ENCODE peak calls at places on chromosomes 16 and 17, in eight cellular contexts. One of them, this sample, is unnamed.

GRCh38 chr16:72240949-72241348 is 69.0 kb upstream of the PMFBP1 start:
- DNase-seq in Panc1: no peak
- DNase-seq in SK-N-SH: no peak
- DNase-seq in HepG2: no peak
- DNase-seq in K562: no peak
- DNase-seq in GM23338: no peak
- DNase-seq in GM12878: no peak
- DNase-seq in HCT116: no peak
- DNase-seq in this sample: no peak

GRCh38 chr16:74709477-74709877 is 8.8 kb upstream of the MLKL start:
- DNase-seq in GM23338: peak; percentile 88
- DNase-seq in Panc1: peak; percentile 61
- DNase-seq in SK-N-SH: peak; percentile 86
- DNase-seq in HCT116: peak; percentile 58
- DNase-seq in GM12878: no peak
- DNase-seq in K562: peak; percentile 82
- DNase-seq in HepG2: peak; percentile 78
- DNase-seq in this sample: peak; percentile 81

GRCh38 chr16:72399811-72400210 is 227.9 kb upstream of the PMFBP1 start:
- DNase-seq in Panc1: no peak
- DNase-seq in HepG2: no peak
- DNase-seq in SK-N-SH: no peak
- DNase-seq in HCT116: no peak
- DNase-seq in GM12878: no peak
- DNase-seq in K562: no peak
- DNase-seq in GM23338: no peak
- DNase-seq in this sample: no peak

GRCh38 chr17:60142872-60143499 is 6.8 kb upstream of the CA4 start:
- DNase-seq in GM12878: peak; percentile 32
- DNase-seq in Panc1: peak; percentile 57
- DNase-seq in HCT116: peak; percentile 82
- DNase-seq in GM23338: peak; percentile 97
- DNase-seq in K562: peak; percentile 72
- DNase-seq in SK-N-SH: peak; percentile 84
- DNase-seq in HepG2: peak; percentile 83
- DNase-seq in this sample: peak; percentile 80

GRCh38 chr16:15493416-15494181 is 59.2 kb downstream of the BMERB1 start:
- DNase-seq in HepG2: no peak
- DNase-seq in GM23338: no peak
- DNase-seq in HCT116: no peak
- DNase-seq in SK-N-SH: no peak
- DNase-seq in Panc1: no peak
- DNase-seq in K562: no peak
- DNase-seq in GM12878: no peak
- DNase-seq in this sample: no peak

GRCh38 chr17:76872221-76872873 is 4.1 kb downstream of the MGAT5B start:
- DNase-seq in GM23338: no peak
- DNase-seq in HCT116: peak; percentile 81
- DNase-seq in HepG2: no peak
- DNase-seq in GM12878: no peak
- DNase-seq in Panc1: peak; percentile 54
- DNase-seq in K562: peak; percentile 29
- DNase-seq in SK-N-SH: peak; percentile 63
- DNase-seq in this sample: peak; percentile 89

GRCh38 chr16:31535737-31536136 is 8.0 kb downstream of the AHSP start:
- DNase-seq in GM12878: no peak
- DNase-seq in GM23338: no peak
- DNase-seq in SK-N-SH: no peak
- DNase-seq in HCT116: no peak
- DNase-seq in HepG2: no peak
- DNase-seq in Panc1: no peak
- DNase-seq in K562: peak; percentile 77
- DNase-seq in this sample: no peak

GRCh38 chr16:87384162-87384999 is 805 bp upstream of the FBXO31 start:
- DNase-seq in HCT116: no peak
- DNase-seq in K562: peak; percentile 45
- DNase-seq in HepG2: peak; percentile 57
- DNase-seq in SK-N-SH: peak; percentile 82
- DNase-seq in GM12878: no peak
- DNase-seq in Panc1: no peak
- DNase-seq in GM23338: peak; percentile 79
- DNase-seq in this sample: peak; percentile 42

GRCh38 chr17:78316115-78316866 is 43.6 kb downstream of the SOCS3 start:
- DNase-seq in HepG2: no peak
- DNase-seq in HCT116: no peak
- DNase-seq in SK-N-SH: peak; percentile 46
- DNase-seq in K562: no peak
- DNase-seq in Panc1: no peak
- DNase-seq in GM23338: peak; percentile 47
- DNase-seq in GM12878: no peak
- DNase-seq in this sample: peak; percentile 60

DNA sequence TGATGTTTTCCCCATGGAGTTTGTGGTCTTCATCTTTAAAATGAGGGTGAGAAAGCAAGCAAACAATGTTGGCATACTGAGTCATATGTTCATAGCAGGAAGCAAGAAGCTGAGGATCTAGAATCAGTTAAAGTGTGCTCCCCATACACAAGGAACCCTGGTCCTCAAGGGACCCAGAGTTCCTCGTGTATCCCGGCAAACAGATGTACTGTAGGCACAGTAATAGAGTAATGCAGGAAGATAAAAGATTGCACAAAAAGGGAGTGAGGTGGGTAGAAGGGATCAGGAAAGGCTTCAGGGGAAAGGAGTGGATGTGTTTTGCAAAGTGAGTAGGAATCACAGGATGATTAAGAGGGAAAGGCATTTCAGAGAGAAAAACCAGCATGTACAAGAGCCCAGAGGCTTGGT is 412.3 kb upstream of the CDH11 start:
- DNase-seq in Panc1: no peak
- DNase-seq in HepG2: no peak
- DNase-seq in GM12878: no peak
- DNase-seq in GM23338: no peak
- DNase-seq in SK-N-SH: no peak
- DNase-seq in HCT116: no peak
- DNase-seq in K562: no peak
- DNase-seq in this sample: no peak
- TF ChIP-seq REST in Panc1: no peak
- TF ChIP-seq REST in HepG2: no peak
- TF ChIP-seq REST in GM12878: no peak
- TF ChIP-seq REST in GM23338: no peak
- TF ChIP-seq REST in SK-N-SH: no peak
- TF ChIP-seq REST in HCT116: no peak
- TF ChIP-seq REST in K562: no peak
- TF ChIP-seq REST in this sample: no peak

GRCh38 chr16:77402118-77402517 is 32.7 kb downstream of the ADAMTS18 start:
- DNase-seq in HCT116: no peak
- DNase-seq in HepG2: no peak
- DNase-seq in GM12878: no peak
- DNase-seq in SK-N-SH: no peak
- DNase-seq in GM23338: no peak
- DNase-seq in K562: no peak
- DNase-seq in Panc1: no peak
- DNase-seq in this sample: no peak

GRCh38 chr16:77396461-77396860 is 38.4 kb downstream of the ADAMTS18 start:
- DNase-seq in K562: no peak
- DNase-seq in GM12878: no peak
- DNase-seq in SK-N-SH: no peak
- DNase-seq in HepG2: no peak
- DNase-seq in HCT116: no peak
- DNase-seq in Panc1: no peak
- DNase-seq in GM23338: no peak
- DNase-seq in this sample: no peak

GRCh38 chr16:77398495-77398894 is 36.3 kb downstream of the ADAMTS18 start:
- DNase-seq in HepG2: no peak
- DNase-seq in SK-N-SH: no peak
- DNase-seq in GM23338: no peak
- DNase-seq in HCT116: no peak
- DNase-seq in K562: no peak
- DNase-seq in GM12878: no peak
- DNase-seq in Panc1: no peak
- DNase-seq in this sample: no peak

GRCh38 chr16:77399066-77399465 is 35.8 kb downstream of the ADAMTS18 start:
- DNase-seq in GM23338: no peak
- DNase-seq in SK-N-SH: no peak
- DNase-seq in GM12878: no peak
- DNase-seq in Panc1: no peak
- DNase-seq in K562: no peak
- DNase-seq in HCT116: no peak
- DNase-seq in HepG2: no peak
- DNase-seq in this sample: no peak

GRCh38 chr16:77399546-77399945 is 35.3 kb downstream of the ADAMTS18 start:
- DNase-seq in HCT116: no peak
- DNase-seq in GM23338: no peak
- DNase-seq in Panc1: no peak
- DNase-seq in GM12878: no peak
- DNase-seq in SK-N-SH: no peak
- DNase-seq in K562: no peak
- DNase-seq in HepG2: no peak
- DNase-seq in this sample: no peak
- TF ChIP-seq REST in HCT116: no peak
- TF ChIP-seq REST in GM23338: no peak
- TF ChIP-seq REST in Panc1: no peak
- TF ChIP-seq REST in GM12878: no peak
- TF ChIP-seq REST in SK-N-SH: no peak
- TF ChIP-seq REST in K562: no peak
- TF ChIP-seq REST in HepG2: no peak
- TF ChIP-seq REST in this sample: no peak

DNA sequence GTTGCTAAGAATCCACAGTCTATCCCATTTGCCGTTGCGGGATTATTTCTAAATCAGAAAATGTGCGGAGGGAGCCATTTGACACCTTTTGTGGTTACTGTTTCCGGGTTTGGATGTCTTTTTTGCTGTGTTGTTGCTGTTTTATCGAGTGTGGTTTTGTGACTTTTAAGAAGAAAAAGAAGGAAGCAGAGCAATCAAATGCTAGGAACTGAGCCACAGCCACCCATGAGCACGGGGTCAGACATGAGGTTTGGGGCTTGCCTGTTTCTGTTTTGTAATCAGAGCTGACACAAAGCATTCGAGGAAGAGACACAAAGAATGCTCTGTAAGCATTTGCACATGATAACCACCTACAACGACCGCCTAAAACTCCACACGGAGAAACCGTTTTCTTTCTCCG is 53.1 kb upstream of the CHMP6 start:
- DNase-seq in HepG2: no peak
- DNase-seq in K562: no peak
- DNase-seq in GM12878: no peak
- DNase-seq in GM23338: no peak
- DNase-seq in SK-N-SH: no peak
- DNase-seq in Panc1: no peak
- DNase-seq in HCT116: no peak
- DNase-seq in this sample: no peak
- TF ChIP-seq REST in HepG2: no peak
- TF ChIP-seq REST in K562: no peak
- TF ChIP-seq REST in GM12878: no peak
- TF ChIP-seq REST in GM23338: no peak
- TF ChIP-seq REST in SK-N-SH: no peak
- TF ChIP-seq REST in Panc1: no peak
- TF ChIP-seq REST in HCT116: no peak
- TF ChIP-seq REST in this sample: no peak

DNA sequence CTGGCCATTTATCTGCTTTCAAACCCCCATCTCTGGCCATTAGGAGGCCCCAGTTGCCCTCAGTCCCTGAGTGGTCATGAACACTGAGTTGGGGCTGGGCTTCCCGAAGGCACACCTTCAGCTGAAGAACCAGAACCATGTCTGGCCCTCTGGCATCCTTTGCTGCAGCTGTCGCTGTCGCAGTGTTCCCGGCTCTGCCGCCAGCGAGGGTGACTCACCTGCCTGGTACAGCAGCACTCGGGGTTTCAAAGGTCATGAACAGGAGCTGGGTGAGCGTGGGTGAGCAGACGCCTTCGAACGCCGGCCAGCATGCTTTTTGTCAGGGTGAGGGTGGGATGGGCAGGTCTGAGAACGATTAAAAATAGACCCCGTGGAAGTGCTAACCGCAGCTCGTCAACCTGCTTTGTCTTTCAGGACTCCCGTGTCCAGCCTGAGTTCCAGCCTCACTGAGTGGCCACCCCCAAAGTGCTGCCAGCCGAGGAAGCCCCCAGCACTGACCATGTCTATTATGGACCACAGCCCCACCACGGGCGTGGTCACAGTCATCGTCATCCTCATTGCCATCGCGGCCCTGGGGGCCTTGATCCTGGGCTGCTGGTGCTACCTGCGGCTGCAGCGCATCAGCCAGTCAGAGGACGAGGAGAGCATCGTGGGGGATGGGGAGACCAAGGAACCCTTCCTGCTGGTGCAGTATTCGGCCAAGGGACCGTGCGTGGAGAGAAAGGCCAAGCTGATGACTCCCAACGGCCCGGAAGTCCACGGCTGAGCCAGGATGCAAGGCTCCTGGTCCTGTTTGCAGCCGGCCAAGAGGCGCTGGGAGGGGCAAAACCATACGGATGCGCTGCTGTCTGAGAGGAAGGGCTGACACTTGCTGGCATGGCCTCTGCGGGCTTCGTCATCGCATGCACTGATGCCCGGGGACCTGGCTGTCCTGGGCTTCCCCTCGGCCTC is 7.6 kb downstream of the SNN start:
- DNase-seq in HCT116: peak; percentile 72
- DNase-seq in HepG2: peak; percentile 88
- DNase-seq in GM12878: no peak
- DNase-seq in GM23338: peak; percentile 40
- DNase-seq in Panc1: no peak
- DNase-seq in SK-N-SH: no peak
- DNase-seq in K562: no peak
- DNase-seq in this sample: peak; percentile 50
- TF ChIP-seq REST in HCT116: no peak
- TF ChIP-seq REST in HepG2: no peak
- TF ChIP-seq REST in GM12878: no peak
- TF ChIP-seq REST in GM23338: no peak
- TF ChIP-seq REST in Panc1: no peak
- TF ChIP-seq REST in SK-N-SH: no peak
- TF ChIP-seq REST in K562: no peak
- TF ChIP-seq REST in this sample: no peak

GRCh38 chr17:52237151-52237550 is 78.6 kb upstream of the CA10 start:
- DNase-seq in K562: no peak
- DNase-seq in Panc1: no peak
- DNase-seq in HepG2: no peak
- DNase-seq in HCT116: no peak
- DNase-seq in GM23338: no peak
- DNase-seq in SK-N-SH: no peak
- DNase-seq in GM12878: no peak
- DNase-seq in this sample: no peak
- TF ChIP-seq REST in K562: no peak
- TF ChIP-seq REST in Panc1: no peak
- TF ChIP-seq REST in HepG2: no peak
- TF ChIP-seq REST in HCT116: no peak
- TF ChIP-seq REST in GM23338: no peak
- TF ChIP-seq REST in SK-N-SH: no peak
- TF ChIP-seq REST in GM12878: no peak
- TF ChIP-seq REST in this sample: no peak

DNA sequence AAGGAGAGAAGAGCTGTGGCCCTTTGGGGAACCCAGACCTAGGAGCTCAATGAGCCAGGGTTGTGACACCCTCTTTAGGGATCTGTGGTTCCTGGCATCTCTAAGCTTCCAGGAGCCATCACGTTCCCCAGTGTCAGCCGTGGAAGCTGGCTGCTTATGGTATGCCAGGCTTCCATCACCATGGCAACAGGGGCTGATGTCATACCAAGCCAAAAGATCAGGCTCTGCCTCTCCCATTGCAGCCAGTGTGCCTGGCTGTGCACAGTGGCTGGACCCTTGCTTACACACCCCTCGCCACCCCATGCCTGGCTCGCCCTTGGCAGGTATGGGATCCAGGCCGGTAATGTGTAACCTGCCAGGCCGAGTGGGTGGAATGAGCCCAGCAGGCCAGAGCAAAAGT is 91.1 kb downstream of the SSH2 start:
- DNase-seq in Panc1: no peak
- DNase-seq in K562: no peak
- DNase-seq in HepG2: no peak
- DNase-seq in HCT116: no peak
- DNase-seq in GM23338: peak; percentile 74
- DNase-seq in SK-N-SH: peak; percentile 62
- DNase-seq in GM12878: no peak
- DNase-seq in this sample: no peak
- TF ChIP-seq REST in Panc1: no peak
- TF ChIP-seq REST in K562: no peak
- TF ChIP-seq REST in HepG2: no peak
- TF ChIP-seq REST in HCT116: no peak
- TF ChIP-seq REST in GM23338: no peak
- TF ChIP-seq REST in SK-N-SH: no peak
- TF ChIP-seq REST in GM12878: no peak
- TF ChIP-seq REST in this sample: no peak

This sample was measured in A549.